ENCODE peak calls at places on chromosomes 4 and X, in four cellular contexts. R is CD8-positive, alpha-beta memory T cell; T is ovary; H is fibroblast of lung. J is an unnamed sample. For H3K9me3 and H3K27me3, the result is how much of the 10 kb centered on the place peaks cover.

GRCh38 chrX:101483705-101484104 is 1.6 kb upstream of the ARMCX4 start:
- DNase-seq in R (no peak), T (no peak), H (no peak), J (no peak)

GRCh38 chrX:39795591-39795990 is 302.2 kb downstream of the BCOR start:
- DNase-seq in R (no peak), T (no peak), H (no peak), J (no peak)

GRCh38 chr4:56684320-56684719 is 3.2 kb upstream of the HOPX start:
- DNase-seq in R (no peak), T (no peak), H (peak), J (peak)

GRCh38 chr4:16270654-16271328 is 44.5 kb upstream of the TAPT1 start:
- DNase-seq in R (no peak), T (no peak), H (no peak), J (no peak)

GRCh38 chr4:53234669-53235068 is 131.2 kb downstream of the SCFD2 start:
- DNase-seq in R (no peak), T (no peak), H (no peak), J (no peak)

GRCh38 chr4:31156221-31156620 is 436.1 kb downstream of the PCDH7 start:
- DNase-seq in R (no peak), T (no peak), H (no peak), J (no peak)

GRCh38 chr4:98627883-98628282 is 30.5 kb downstream of the TSPAN5 start:
- DNase-seq in R (no peak), T (no peak), H (peak), J (no peak)

GRCh38 chrX:121876316-121876715 is 828.9 kb downstream of the GLUD2 start:
- DNase-seq in R (no peak), T (no peak), H (no peak), J (peak)

GRCh38 chrX:47573334-47574095 is 8.7 kb upstream of the TIMP1 start:
- DNase-seq in R (no peak), T (peak), H (peak), J (peak)

GRCh38 chr4:99264927-99265326 is 25.9 kb downstream of the ADH1A start:
- DNase-seq in R (no peak), T (no peak), H (peak), J (no peak)

GRCh38 chrX:53992589-53992988 is 51.7 kb downstream of the PHF8 start:
- DNase-seq in R (no peak), T (no peak), H (no peak), J (no peak)

GRCh38 chrX:104084063-104084462 is 8.0 kb upstream of the TMSB15C start:
- DNase-seq in R (no peak), T (peak), H (no peak), J (no peak)

GRCh38 chr4:37717575-37717974 is 31.4 kb upstream of the RELL1 start:
- DNase-seq in R (no peak), T (no peak), H (peak), J (peak)

GRCh38 chr4:2388430-2389182 is 29.8 kb downstream of the ZFYVE28 start:
- DNase-seq in R (no peak), T (no peak), H (peak), J (no peak)

GRCh38 chrX:20252392-20253231 is 14.1 kb downstream of the RPS6KA3 start:
- DNase-seq in R (peak), T (no peak), H (peak), J (peak)

GRCh38 chrX:66728818-66729271 is 90.0 kb upstream of the EDA2R start:
- DNase-seq in R (peak), T (peak), H (peak), J (peak)

GRCh38 chrX:22063284-22063683 is 31.2 kb downstream of the PHEX start:
- DNase-seq in R (no peak), T (no peak), H (no peak), J (no peak)

GRCh38 chrX:10404435-10404834 is 215.9 kb downstream of the MID1 start:
- DNase-seq in R (no peak), T (no peak), H (peak), J (no peak)

GRCh38 chr4:81351653-81352455 is 119.9 kb downstream of the RASGEF1B start:
- DNase-seq in R (peak), T (peak), H (peak), J (peak)

GRCh38 chr4:115418997-115419396 is 305.6 kb upstream of the NDST4 start:
- DNase-seq in R (no peak), T (no peak), H (no peak), J (no peak)

GRCh38 chr4:107098403-107098802 is 62.3 kb upstream of the DKK2 start:
- DNase-seq in R (no peak), T (no peak), H (no peak), J (no peak)

GRCh38 chr4:127783026-127783769 is 1.1 kb downstream of the HSPA4L start:
- DNase-seq in R (no peak), T (peak), H (peak), J (peak)

GRCh38 chr4:114087596-114088230 is 108.3 kb upstream of the ARSJ start:
- DNase-seq in R (no peak), T (no peak), H (peak), J (peak)

GRCh38 chr4:7630559-7631287 is 196.0 kb upstream of the PSAPL1 start:
- DNase-seq in R (no peak), T (peak), H (peak), J (peak)

GRCh38 chrX:80751456-80751855 is 58.2 kb downstream of the BRWD3 start:
- DNase-seq in R (no peak), T (no peak), H (no peak), J (no peak)

GRCh38 chr4:164579270-164579942 is 174.5 kb upstream of the SMIM31 start:
- DNase-seq in R (no peak), T (no peak), H (no peak), J (no peak)

GRCh38 chrX:6708041-6708440 is 173.1 kb upstream of the VCX3A start:
- DNase-seq in R (no peak), T (no peak), H (no peak), J (no peak)

GRCh38 chr4:78902313-78902712 is 36.9 kb downstream of the PAQR3 start:
- DNase-seq in R (no peak), T (no peak), H (no peak), J (peak)

GRCh38 chrX:5474282-5474681 is 754.4 kb downstream of the NLGN4X start:
- DNase-seq in R (no peak), T (no peak), H (no peak), J (no peak)

GRCh38 chr4:156884183-156884582 is 87.4 kb downstream of the PDGFC start:
- DNase-seq in R (no peak), T (no peak), H (no peak), J (no peak)

GRCh38 chr4:80189956-80190671 is 7.2 kb upstream of the PRDM8 start:
- DNase-seq in R (no peak), T (no peak), H (peak), J (no peak)

GRCh38 chr4:17068885-17069284 is 170.4 kb upstream of the LDB2 start:
- DNase-seq in R (no peak), T (no peak), H (peak), J (no peak)

GRCh38 chrX:9878141-9878875 is 88.8 kb upstream of the CLDN34 start:
- DNase-seq in R (no peak), T (no peak), H (no peak), J (peak)

GRCh38 chrX:18449271-18449670 is 23.9 kb downstream of the CDKL5 start:
- DNase-seq in R (no peak), T (no peak), H (no peak), J (no peak)

DNA sequence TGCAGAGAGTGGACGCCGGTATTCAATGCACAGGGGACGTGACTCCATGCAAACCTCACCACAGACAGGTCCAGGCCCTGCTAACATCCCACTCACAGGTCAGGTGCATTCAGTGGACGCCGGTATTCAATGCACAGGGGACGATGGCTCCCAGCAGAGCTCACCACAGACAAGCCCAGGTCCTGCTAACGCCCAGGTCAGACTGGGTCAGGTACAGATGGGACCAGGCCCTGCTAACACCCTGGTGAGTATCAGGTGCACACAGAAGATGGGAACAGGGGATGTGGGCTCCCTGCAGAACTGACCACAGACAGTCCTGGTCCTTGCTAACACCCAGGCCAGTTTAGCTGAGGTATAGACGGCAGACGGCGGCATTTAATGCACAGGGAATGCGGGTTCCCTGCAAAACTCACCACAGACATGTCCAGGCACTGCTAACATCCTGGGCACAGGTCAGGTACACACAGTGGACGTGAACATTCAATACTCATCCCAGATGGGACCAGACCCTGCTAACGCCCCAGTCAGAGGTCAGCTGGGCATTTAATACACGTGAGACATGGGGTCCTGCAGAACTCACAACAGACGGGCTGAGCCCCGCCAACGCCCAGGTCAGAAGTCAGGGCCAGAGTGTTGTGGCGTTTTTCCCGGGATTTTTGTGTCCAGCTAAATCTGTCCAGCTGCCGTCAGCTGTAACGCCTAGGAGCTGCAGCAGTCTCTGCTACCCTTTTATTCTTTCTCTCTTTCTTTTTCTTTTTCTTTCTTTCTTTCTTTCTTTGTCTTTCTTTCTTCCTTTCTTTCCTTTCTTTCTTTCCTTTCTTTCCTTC is 99.2 kb downstream of the SHOX start:
- DNase-seq in R (no peak), T (no peak), H (no peak), J (no peak)
- H3K9me3 ChIP-seq in R (under half), T (under half), H (under half), J (under half)

GRCh38 chr4:970854-971520 is 2.4 kb downstream of the DGKQ start:
- DNase-seq in R (no peak), T (no peak), H (no peak), J (no peak)
- H3K27me3 ChIP-seq in R (under half), T (under half), H (under half), J (under half)

GRCh38 chr4:125042031-125042430 is 272.7 kb upstream of the FAT4 start:
- DNase-seq in R (no peak), T (no peak), H (no peak), J (no peak)

GRCh38 chr4:125045311-125045710 is 269.4 kb upstream of the FAT4 start:
- DNase-seq in R (no peak), T (no peak), H (peak), J (no peak)

GRCh38 chr4:125043453-125043852 is 271.3 kb upstream of the FAT4 start:
- DNase-seq in R (no peak), T (no peak), H (peak), J (no peak)

GRCh38 chr4:125044886-125045285 is 269.9 kb upstream of the FAT4 start:
- DNase-seq in R (no peak), T (no peak), H (no peak), J (no peak)

GRCh38 chr4:125041372-125041930 is 273.3 kb upstream of the FAT4 start:
- DNase-seq in R (no peak), T (no peak), H (no peak), J (no peak)
- H3K4me3 ChIP-seq in R (no peak), T (no peak), H (no peak), J (no peak)

DNA sequence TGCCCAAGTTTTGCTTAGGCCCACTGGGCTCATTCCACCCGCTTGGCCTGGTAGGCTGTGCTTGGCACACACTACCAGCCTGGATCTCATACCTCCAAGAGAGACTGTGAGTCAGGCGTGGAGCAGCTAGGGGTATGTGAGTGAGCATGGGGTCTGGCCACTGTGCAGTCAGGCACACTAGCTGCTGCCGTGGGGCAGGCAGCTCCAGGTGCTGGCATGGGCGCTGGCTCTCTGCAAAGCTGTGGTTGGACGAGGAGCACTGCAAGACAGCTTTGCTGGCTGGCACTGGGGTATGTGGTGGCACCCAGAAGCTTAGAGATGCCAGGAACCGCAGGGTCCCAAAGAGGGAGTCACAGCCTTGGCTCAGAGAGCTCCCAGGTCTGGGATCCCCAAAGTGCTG is 377.8 kb downstream of the KCTD8 start:
- DNase-seq in R (no peak), T (no peak), H (no peak), J (peak)
- H3K9me3 ChIP-seq in R (under half), T (under half), H (under half), J (under half)

GRCh38 chr4:41878991-41879491 is 56.2 kb upstream of the TMEM33 start:
- DNase-seq in R (no peak), T (no peak), H (no peak), J (no peak)
- H3K27me3 ChIP-seq in R (under half), T (under half), H (half or more), J (under half)

DNA sequence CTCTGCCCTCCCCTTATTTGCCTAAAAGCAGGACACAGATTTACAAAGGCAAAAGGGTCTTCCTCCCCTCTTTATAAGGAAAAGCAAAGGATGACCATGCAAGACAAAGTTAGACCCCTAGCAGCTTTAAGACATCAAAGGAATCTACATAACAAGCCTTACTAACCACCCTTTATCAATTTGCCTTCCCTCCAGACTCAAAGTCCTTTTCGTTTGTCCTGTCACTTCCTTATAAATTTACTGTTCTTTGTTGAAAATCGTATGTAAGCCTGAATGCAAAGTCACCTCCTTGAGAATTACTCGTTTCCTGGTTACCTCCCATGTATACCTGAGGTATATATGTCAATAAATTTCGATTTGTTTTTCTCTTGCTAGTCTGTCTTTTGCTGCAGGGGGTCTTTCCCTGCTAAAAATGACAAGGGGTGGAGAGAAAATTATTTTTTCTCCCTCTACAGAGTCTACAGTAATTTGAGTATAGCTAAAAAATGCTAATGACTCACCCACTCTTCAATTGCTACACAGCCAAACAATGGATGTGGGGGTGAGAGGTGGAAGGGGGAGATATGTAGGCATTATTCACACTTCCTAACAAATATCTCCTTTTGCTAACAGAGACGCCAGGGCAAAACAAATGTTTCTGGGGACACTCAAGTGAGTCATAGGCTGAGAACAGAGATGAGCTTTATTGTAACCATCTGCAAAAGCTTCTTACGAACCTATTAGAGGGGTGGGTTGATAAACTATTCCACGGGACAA is 13.2 kb downstream of the SCD5 start:
- DNase-seq in R (no peak), T (peak), H (peak), J (peak)
- H3K4me3 ChIP-seq in R (no peak), T (no peak), H (no peak), J (no peak)

GRCh38 chr4:28354874-28355273 is 1494.2 kb downstream of the STIM2 start:
- DNase-seq in R (no peak), T (no peak), H (no peak), J (no peak)

GRCh38 chr4:28357985-28358384 is 1497.3 kb downstream of the STIM2 start:
- DNase-seq in R (no peak), T (no peak), H (peak), J (peak)

GRCh38 chr4:28362169-28362568 is 1501.5 kb downstream of the STIM2 start:
- DNase-seq in R (no peak), T (no peak), H (no peak), J (no peak)

GRCh38 chr4:28360681-28361080 is 1500.0 kb downstream of the STIM2 start:
- DNase-seq in R (no peak), T (no peak), H (no peak), J (no peak)
- H3K9me3 ChIP-seq in R (under half), T (under half), H (under half), J (under half)

GRCh38 chrX:15215366-15215765 is 54.5 kb downstream of the ASB9 start:
- DNase-seq in R (no peak), T (no peak), H (no peak), J (no peak)
- H3K27me3 ChIP-seq in R (under half), T (under half), H (under half), J (under half)

DNA sequence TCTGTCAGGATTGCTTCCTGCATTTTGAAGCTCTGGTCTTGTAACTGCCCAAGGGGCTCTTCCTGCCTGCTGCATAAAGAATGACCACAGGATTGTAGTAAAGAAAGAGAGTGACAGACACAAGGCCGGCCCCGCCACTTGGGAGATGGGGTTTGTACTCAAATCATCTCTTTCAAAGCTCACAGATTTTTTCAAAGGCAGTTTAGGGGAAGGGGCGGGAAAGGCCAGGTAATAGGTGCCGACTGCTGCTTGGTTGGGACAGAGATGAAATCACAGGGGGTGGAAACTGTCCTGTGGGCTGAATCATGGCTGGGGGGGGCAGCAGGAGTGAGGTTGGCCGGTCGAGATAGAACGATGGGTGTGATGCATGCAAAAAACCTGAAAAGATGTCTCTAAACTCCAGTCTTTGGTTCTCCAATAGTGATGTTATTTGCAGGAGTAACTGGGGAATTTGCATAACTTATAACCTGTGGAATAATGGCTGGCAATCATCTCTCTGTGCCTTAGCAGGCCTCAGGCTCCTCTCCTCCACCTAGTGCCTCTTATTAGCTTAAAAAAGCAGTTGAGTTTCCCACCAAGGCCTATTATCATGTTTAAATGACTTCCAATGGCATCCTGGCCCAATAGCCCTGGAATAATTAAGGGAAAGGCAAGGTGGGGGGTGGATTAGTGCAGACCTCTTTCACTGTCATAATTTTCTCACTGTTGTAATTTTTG is 778.4 kb upstream of the FRG1 start:
- DNase-seq in R (no peak), T (no peak), H (no peak), J (no peak)
- H3K4me3 ChIP-seq in R (no peak), T (no peak), H (no peak), J (no peak)

GRCh38 chr4:188218392-188218791 is 79.2 kb downstream of the TRIML1 start:
- DNase-seq in R (no peak), T (no peak), H (no peak), J (no peak)
- H3K9me3 ChIP-seq in R (under half), T (under half), H (under half), J (under half)

J was measured in MG63.